ENCODE peak calls at places on chromosomes 2 and 18, in four cellular contexts. M is Peyer's patch, R is transverse colon, P is left ventricle myocardium inferior. J is an unnamed sample. For H3K36me3, the result is how much of the 10 kb centered on the place peaks cover.

GRCh38 chr2:240861547-240861946 is 7.1 kb upstream of the AGXT start:
- DNase-seq in M (no peak), R (no peak), P (no peak), J (no peak)

GRCh38 chr18:73479472-73479871 is 611.7 kb upstream of the NETO1 start:
- DNase-seq in M (no peak), R (no peak), P (no peak), J (no peak)

GRCh38 chr2:24051833-24052232 is 2.3 kb downstream of the FKBP1B start:
- DNase-seq in M (no peak), R (no peak), P (no peak), J (no peak)

GRCh38 chr2:84494070-84494469 is 22.2 kb upstream of the DNAH6 start:
- DNase-seq in M (no peak), R (no peak), P (no peak), J (no peak)

GRCh38 chr2:173752152-173752551 is 213.0 kb downstream of the SP3 start:
- DNase-seq in M (no peak), R (no peak), P (no peak), J (no peak)

GRCh38 chr2:18467727-18468363 is 92.6 kb downstream of the RDH14 start:
- DNase-seq in M (no peak), R (no peak), P (no peak), J (no peak)

GRCh38 chr2:43078781-43079755 is 147.3 kb downstream of the ZFP36L2 start:
- DNase-seq in M (peak), R (no peak), P (no peak), J (no peak)

GRCh38 chr2:110806053-110806452 is 73.7 kb downstream of the ACOXL start:
- DNase-seq in M (no peak), R (no peak), P (no peak), J (no peak)

GRCh38 chr2:9769171-9770005 is 73.9 kb upstream of the TAF1B start:
- DNase-seq in M (no peak), R (no peak), P (no peak), J (no peak)

GRCh38 chr2:74436804-74437695 is 4.7 kb downstream of the RTKN start:
- DNase-seq in M (no peak), R (no peak), P (no peak), J (no peak)

GRCh38 chr2:205556357-205556756 is 125.9 kb upstream of the NRP2 start:
- DNase-seq in M (no peak), R (no peak), P (no peak), J (no peak)

GRCh38 chr2:198004921-198005829 is 200.8 kb downstream of the PLCL1 start:
- DNase-seq in M (no peak), R (peak), P (peak), J (peak)

GRCh38 chr2:62539892-62540785 is 34.1 kb upstream of the TMEM17 start:
- DNase-seq in M (no peak), R (no peak), P (no peak), J (no peak)

GRCh38 chr2:102604754-102605153 is 14.6 kb upstream of the SLC9A2 start:
- DNase-seq in M (peak), R (peak), P (no peak), J (peak)

GRCh38 chr18:12768622-12769021 is 65.8 kb downstream of the PSMG2 start:
- DNase-seq in M (no peak), R (no peak), P (no peak), J (no peak)

GRCh38 chr2:48315847-48316194 is 214.1 kb upstream of the STON1 start:
- DNase-seq in M (no peak), R (peak), P (no peak), J (no peak)

GRCh38 chr2:216560695-216561370 is 62.2 kb downstream of the RPL37A start:
- DNase-seq in M (no peak), R (no peak), P (no peak), J (no peak)

GRCh38 chr18:7303306-7303705 is 72.4 kb downstream of the LRRC30 start:
- DNase-seq in M (no peak), R (no peak), P (no peak), J (no peak)

GRCh38 chr2:45761660-45762059 is 110.2 kb downstream of the PRKCE start:
- DNase-seq in M (no peak), R (no peak), P (no peak), J (no peak)

GRCh38 chr2:230757476-230757875 is 44.8 kb downstream of the CAB39 start:
- DNase-seq in M (no peak), R (no peak), P (no peak), J (no peak)

GRCh38 chr2:215903208-215903607 is 110.1 kb downstream of the MREG start:
- DNase-seq in M (no peak), R (no peak), P (no peak), J (no peak)

GRCh38 chr18:59823611-59824195 is 76.1 kb upstream of the PMAIP1 start:
- DNase-seq in M (no peak), R (peak), P (peak), J (peak)

GRCh38 chr2:84906900-84907714 is 1.7 kb downstream of the TMSB10 start:
- DNase-seq in M (peak), R (peak), P (peak), J (peak)

GRCh38 chr2:235160281-235160805 is 208.5 kb downstream of the SH3BP4 start:
- DNase-seq in M (no peak), R (no peak), P (no peak), J (no peak)

GRCh38 chr18:79912409-79912991 is 39.0 kb downstream of the SLC66A2 start:
- DNase-seq in M (peak), R (peak), P (no peak), J (peak)

GRCh38 chr2:23551875-23552274 is 166.9 kb downstream of the KLHL29 start:
- DNase-seq in M (no peak), R (no peak), P (no peak), J (no peak)

GRCh38 chr2:73965053-73965452 is 19.7 kb upstream of the TET3 start:
- DNase-seq in M (no peak), R (no peak), P (no peak), J (no peak)

GRCh38 chr2:241315879-241316700 is at the start of gene SEPTIN2:
- DNase-seq in M (no peak), R (peak), P (peak), J (peak)

GRCh38 chr2:44805391-44805790 is 136.1 kb upstream of the SIX3 start:
- DNase-seq in M (no peak), R (no peak), P (no peak), J (no peak)

GRCh38 chr2:120261387-120262006 is 8.8 kb downstream of the RALB start:
- DNase-seq in M (no peak), R (no peak), P (no peak), J (no peak)

GRCh38 chr2:1731963-1732768 is 12.1 kb downstream of the PXDN start:
- DNase-seq in M (peak), R (peak), P (peak), J (peak)

GRCh38 chr2:165007162-165007744 is 51.9 kb upstream of the SLC38A11 start:
- DNase-seq in M (no peak), R (no peak), P (no peak), J (no peak)

GRCh38 chr2:118565816-118566540 is 281.5 kb downstream of the EN1 start:
- DNase-seq in M (no peak), R (no peak), P (no peak), J (no peak)
- TF ChIP-seq CTCF in M (no peak), R (no peak), P (no peak), J (no peak)

DNA sequence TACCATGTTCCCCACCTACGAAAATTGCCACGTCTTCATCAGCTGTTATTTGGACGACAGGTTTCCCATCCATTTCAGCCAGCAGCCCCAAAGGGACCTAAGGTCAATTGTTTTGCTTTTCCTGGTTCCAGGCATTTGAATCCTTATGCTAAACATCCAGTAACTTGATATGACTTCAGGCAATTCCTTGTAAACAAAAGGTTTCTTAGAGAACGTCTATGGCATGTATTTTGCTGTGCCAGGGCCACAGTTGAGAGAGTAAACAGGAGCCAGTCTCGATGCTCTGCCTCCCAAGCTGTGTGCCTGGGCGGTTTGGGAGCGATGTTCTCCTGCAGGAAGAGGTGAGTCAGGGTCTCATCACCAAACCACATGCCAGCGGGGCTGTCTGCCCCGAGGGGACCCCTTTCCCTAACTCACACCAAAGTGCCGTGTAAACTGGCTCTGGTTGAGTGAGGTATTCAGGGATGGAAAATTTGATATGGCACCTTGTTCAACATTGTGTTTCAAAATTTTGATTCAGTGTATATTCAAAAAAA is 12.9 kb upstream of the MC5R start:
- DNase-seq in M (no peak), R (no peak), P (no peak), J (no peak)
- H3K4me3 ChIP-seq in M (no peak), R (no peak), P (no peak), J (no peak)

DNA sequence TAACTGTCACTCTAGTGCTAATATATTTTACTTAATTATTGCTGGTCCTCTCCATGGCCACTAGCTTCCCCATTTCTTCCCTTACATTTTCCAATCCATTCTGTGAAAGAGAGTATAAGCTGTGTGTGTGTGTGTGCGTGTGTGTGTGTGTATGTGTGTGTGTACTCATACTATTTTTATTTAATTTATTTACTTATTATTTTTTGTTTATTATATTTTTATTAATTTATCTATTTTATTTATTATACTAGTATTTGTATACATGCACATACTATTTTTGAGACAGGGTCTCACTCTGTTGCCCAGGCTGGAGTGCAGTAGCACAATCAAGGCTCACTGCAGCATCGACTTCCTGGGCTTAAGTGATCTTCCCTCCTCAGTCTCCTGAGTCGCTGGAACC is 59.6 kb downstream of the IKZF2 start:
- DNase-seq in M (no peak), R (no peak), P (no peak), J (no peak)
- H3K36me3 ChIP-seq in M (under half), R (under half), P (under half), J (under half)

GRCh38 chr18:50610349-50610748 is 50.5 kb downstream of the MAPK4 start:
- DNase-seq in M (no peak), R (no peak), P (no peak), J (no peak)
- TF ChIP-seq CTCF in M (no peak), R (no peak), P (no peak), J (no peak)

DNA sequence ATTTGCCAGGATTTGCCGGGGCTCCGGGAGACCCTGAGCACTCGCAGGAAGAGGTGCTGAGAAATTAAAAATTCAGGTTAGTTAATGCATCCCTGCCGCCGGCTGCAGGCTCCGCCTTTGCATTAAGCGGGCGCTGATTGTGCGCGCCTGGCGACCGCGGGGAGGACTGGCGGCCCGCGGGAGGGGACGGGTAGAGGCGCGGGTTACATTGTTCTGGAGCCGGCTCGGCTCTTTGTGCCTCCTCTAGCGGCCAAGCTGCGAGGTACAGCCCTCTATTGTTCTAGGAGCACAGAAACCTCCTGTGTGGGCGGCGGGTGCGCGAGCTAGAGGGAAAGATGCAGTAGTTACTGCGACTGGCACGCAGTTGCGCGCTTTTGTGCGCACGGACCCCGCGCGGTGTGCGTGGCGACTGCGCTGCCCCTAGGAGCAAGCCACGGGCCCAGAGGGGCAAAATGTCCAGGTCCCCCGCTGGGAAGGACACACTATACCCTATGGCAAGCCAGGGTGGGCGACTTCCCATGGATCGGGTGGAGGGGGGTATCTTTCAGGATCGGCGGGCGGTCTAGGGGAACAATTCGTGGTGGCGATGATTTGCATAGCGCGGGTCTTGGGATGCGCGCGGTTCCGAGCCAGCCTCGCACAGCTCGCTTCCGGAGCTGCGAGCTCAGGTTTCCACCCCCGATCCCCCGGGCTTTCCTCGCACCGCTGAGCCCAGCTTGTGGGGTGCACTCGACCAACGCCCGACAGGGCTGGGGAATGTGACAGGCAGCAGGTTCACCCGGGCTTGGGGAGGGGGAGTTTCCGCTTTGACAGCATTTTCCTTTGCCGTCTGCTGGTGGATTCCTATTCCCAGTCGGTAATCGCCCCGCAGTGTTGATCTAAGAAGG is 2.9 kb downstream of the ONECUT2 start:
- DNase-seq in M (peak), R (peak), P (no peak), J (no peak)
- H3K4me3 ChIP-seq in M (peak), R (no peak), P (peak), J (peak)